ENCODE peak calls at places on chromosomes 16 and 17, in nine cellular contexts. W is OCI-LY7, O is AG04450, R is RWPE1, Y is A549, E is caudate nucleus, J is substantia nigra, Q is fibroblast of lung, U is body of pancreas. A is an unnamed sample.

GRCh38 chr16:26594666-26595065 is 472.1 kb upstream of the C16orf82 start:
- DNase-seq in W (no peak), O (no peak), R (no peak), Y (no peak), E (no peak), J (no peak), Q (no peak), U (no peak), A (no peak)

GRCh38 chr16:27364493-27365141 is 37.4 kb upstream of the IL21R start:
- DNase-seq in W (no peak), O (no peak), R (peak), Y (peak), E (no peak), J (no peak), Q (no peak), U (peak), A (peak)

GRCh38 chr17:45190503-45191282 is 29.0 kb downstream of the HEXIM2 start:
- DNase-seq in W (peak), O (no peak), R (no peak), Y (no peak), E (no peak), J (no peak), Q (no peak), U (no peak), A (peak)

GRCh38 chr17:67276075-67276474 is 31.1 kb upstream of the HELZ start:
- DNase-seq in W (peak), O (no peak), R (no peak), Y (peak), E (no peak), J (no peak), Q (no peak), U (no peak), A (no peak)

GRCh38 chr16:85944572-85945423 is 45.8 kb downstream of the IRF8 start:
- DNase-seq in W (peak), O (no peak), R (no peak), Y (no peak), E (no peak), J (no peak), Q (no peak), U (no peak), A (peak)

GRCh38 chr17:63503330-63503685 is 19.9 kb upstream of the KCNH6 start:
- DNase-seq in W (no peak), O (no peak), R (no peak), Y (no peak), E (no peak), J (no peak), Q (no peak), U (no peak), A (no peak)

GRCh38 chr17:36697907-36698526 is 96.6 kb downstream of the MRM1 start:
- DNase-seq in W (no peak), O (no peak), R (no peak), Y (no peak), E (no peak), J (no peak), Q (no peak), U (no peak), A (no peak)

GRCh38 chr16:25413133-25413532 is 155.5 kb upstream of the ZKSCAN2 start:
- DNase-seq in W (no peak), O (no peak), R (no peak), Y (no peak), E (no peak), J (no peak), Q (no peak), U (no peak), A (no peak)

GRCh38 chr17:27310548-27311110 is 16.7 kb downstream of the WSB1 start:
- DNase-seq in W (no peak), O (no peak), R (no peak), Y (peak), E (no peak), J (no peak), Q (no peak), U (no peak), A (no peak)

GRCh38 chr17:57727776-57728175 is 17.3 kb downstream of the CCDC182 start:
- DNase-seq in W (no peak), O (no peak), R (no peak), Y (no peak), E (no peak), J (no peak), Q (no peak), U (no peak), A (no peak)

GRCh38 chr17:57662021-57662420 is 83.1 kb downstream of the CCDC182 start:
- DNase-seq in W (no peak), O (no peak), R (no peak), Y (no peak), E (no peak), J (no peak), Q (no peak), U (no peak), A (no peak)

GRCh38 chr16:21084631-21085235 is 65.9 kb downstream of the DNAH3 start:
- DNase-seq in W (no peak), O (no peak), R (no peak), Y (no peak), E (no peak), J (no peak), Q (no peak), U (no peak), A (no peak)
- H3K27ac ChIP-seq in W (no peak), O (no peak), R (no peak), Y (no peak), E (no peak), J (no peak), Q (no peak), U (no peak), A (no peak)

GRCh38 chr17:69223809-69224208 is 4.8 kb downstream of the ABCA10 start:
- DNase-seq in W (peak), O (peak), R (no peak), Y (no peak), E (no peak), J (no peak), Q (peak), U (no peak), A (no peak)
- H3K27ac ChIP-seq in W (no peak), O (no peak), R (no peak), Y (no peak), E (no peak), J (no peak), Q (no peak), U (no peak), A (no peak)

GRCh38 chr16:58497468-58497867 is 2.5 kb upstream of the NDRG4 start:
- DNase-seq in W (no peak), O (no peak), R (no peak), Y (no peak), E (no peak), J (no peak), Q (no peak), U (no peak), A (no peak)

GRCh38 chr16:58499092-58499511 is 841 bp upstream of the NDRG4 start:
- DNase-seq in W (no peak), O (no peak), R (no peak), Y (no peak), E (no peak), J (no peak), Q (no peak), U (no peak), A (no peak)

GRCh38 chr16:58497935-58498334 is 2.0 kb upstream of the NDRG4 start:
- DNase-seq in W (no peak), O (no peak), R (no peak), Y (no peak), E (no peak), J (no peak), Q (no peak), U (no peak), A (no peak)

GRCh38 chr16:58499615-58500328 is at the start of gene NDRG4:
- DNase-seq in W (peak), O (peak), R (peak), Y (peak), E (peak), J (peak), Q (peak), U (peak), A (no peak)

DNA sequence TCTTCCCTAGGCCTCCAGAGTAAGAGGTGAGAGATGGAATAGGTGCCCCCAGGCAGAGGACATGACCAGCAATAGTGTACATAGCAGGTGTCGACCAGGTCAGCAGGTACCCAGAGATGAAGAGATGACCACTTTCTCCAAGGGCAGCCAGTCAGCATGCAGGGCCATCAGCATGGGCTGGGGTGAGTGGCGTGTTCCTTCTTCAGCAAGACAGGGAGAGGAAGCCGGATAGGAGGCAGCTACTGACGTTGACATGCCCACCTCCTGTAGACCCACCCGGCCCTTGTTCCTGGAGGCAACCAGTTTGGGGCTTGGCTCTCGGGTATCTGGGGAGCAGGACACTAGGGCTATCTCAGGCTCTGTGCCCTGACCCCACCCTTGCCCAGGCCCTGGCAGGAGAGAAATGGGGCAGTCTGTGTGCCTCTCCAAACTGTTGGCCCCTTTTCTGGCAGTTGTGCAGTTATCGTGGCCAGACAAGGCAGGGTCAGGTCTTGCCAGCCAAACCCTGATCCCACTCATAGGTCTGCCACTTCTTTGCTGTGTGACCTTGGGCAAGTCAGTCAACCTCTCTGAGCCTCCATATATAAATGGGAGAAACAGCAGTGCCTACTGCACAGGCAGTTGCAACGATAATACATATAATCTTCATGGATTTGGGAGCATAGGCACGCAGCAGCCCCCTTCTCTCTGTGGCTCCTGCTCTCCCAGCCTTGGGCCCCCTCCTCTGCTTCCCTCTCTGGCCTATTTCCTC is 1.4 kb upstream of the NDRG4 start:
- DNase-seq in W (no peak), O (no peak), R (no peak), Y (no peak), E (no peak), J (no peak), Q (no peak), U (no peak), A (no peak)
- H3K27ac ChIP-seq in W (no peak), O (no peak), R (no peak), Y (no peak), E (peak), J (peak), Q (no peak), U (no peak), A (no peak)

DNA sequence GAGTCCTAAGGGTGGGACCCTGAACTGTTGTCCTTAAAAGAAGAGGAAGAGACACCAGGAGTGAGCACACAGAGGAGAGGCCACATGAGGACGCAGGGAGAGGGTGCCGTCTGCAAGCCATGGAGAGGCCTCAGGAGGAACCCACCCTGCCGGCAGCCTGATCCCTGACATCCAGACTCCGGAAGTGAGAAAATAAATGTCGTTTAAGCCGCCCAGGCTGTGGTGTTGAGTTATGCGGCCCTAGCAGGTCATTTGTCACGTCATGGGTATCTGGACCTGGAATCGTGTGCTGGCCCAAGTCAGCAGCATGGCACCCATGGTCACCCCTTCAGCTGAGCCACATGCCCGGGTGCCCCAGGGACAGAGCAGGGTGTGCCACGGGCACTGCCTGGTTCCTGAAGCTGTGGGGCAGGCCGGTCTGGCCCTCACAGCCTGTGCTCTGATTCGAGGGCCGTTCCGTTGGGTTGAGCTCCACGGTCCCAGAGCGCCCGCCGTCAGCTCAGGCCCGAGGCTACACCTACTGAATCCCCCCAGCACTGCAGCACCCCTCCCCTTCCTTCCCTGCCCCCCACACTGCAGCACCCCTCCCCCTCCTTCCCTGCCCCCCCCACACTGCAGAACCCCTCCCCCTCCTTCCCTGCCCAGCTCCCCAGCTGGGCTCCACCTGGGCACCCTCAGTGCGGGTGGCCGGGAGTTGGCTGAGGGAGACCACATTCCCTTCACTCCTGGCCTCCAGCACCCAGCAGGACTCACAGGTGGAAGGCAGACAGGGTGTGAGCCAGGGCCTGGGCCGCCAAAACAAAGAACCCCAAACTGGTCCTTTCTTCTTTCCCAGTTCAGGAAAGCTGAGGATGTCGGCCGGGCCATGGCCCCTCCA is 2.7 kb upstream of the CCDC57 start:
- DNase-seq in W (no peak), O (no peak), R (no peak), Y (peak), E (no peak), J (no peak), Q (no peak), U (peak), A (no peak)
- H3K27ac ChIP-seq in W (no peak), O (peak), R (peak), Y (peak), E (no peak), J (peak), Q (peak), U (no peak), A (no peak)

A was measured in right lobe of liver.